ENCODE peak calls at places on chromosomes 7 and 10, in ten cellular contexts. F, Q, K, N, W, S, V, X, M and E are unnamed samples.

GRCh38 chr10:125538947-125539649 is 143.9 kb downstream of the TEX36 start:
- DNase-seq in X (no peak), N (no peak), S (no peak), K (no peak), M (peak), V (no peak), F (peak), Q (peak), W (no peak), E (no peak)

GRCh38 chr10:27464993-27465392 is 39.1 kb upstream of the RAB18 start:
- DNase-seq in M (no peak), X (no peak), K (no peak), Q (no peak), F (no peak), V (no peak), S (no peak), W (no peak), N (no peak), E (no peak)

GRCh38 chr7:128427289-128427891 is 17.6 kb upstream of the IMPDH1 start:
- DNase-seq in V (peak), N (no peak), Q (no peak), W (peak), X (no peak), K (no peak), M (no peak), S (peak), F (peak), E (peak)

GRCh38 chr7:74449809-74450397 is 3.8 kb upstream of the GTF2IRD1 start:
- DNase-seq in F (peak), V (peak), N (no peak), S (peak), M (peak), Q (peak), K (peak), X (peak), W (no peak), E (no peak)

GRCh38 chr7:147298611-147299043 is 1182.0 kb downstream of the CNTNAP2 start:
- DNase-seq in Q (no peak), F (peak), V (peak), S (peak), M (no peak), W (peak), K (no peak), N (no peak), X (no peak), E (no peak)

GRCh38 chr7:24978837-24979469 is 1.0 kb downstream of the OSBPL3 start:
- DNase-seq in X (no peak), F (no peak), S (no peak), W (peak), K (no peak), M (no peak), V (no peak), Q (no peak), N (no peak), E (peak)

GRCh38 chr10:85995791-85996190 is 370.8 kb downstream of the GRID1 start:
- DNase-seq in Q (no peak), S (peak), K (peak), W (peak), N (peak), X (no peak), M (no peak), V (no peak), F (peak), E (peak)

GRCh38 chr10:132545659-132546367 is 8.2 kb downstream of the INPP5A start:
- DNase-seq in X (no peak), N (no peak), M (no peak), K (no peak), S (no peak), V (no peak), F (no peak), W (no peak), Q (no peak), E (no peak)

GRCh38 chr10:99529483-99530107 is 3.1 kb upstream of the NKX2-3 start:
- DNase-seq in V (peak), X (no peak), W (peak), F (no peak), N (no peak), Q (no peak), K (no peak), M (no peak), S (no peak), E (no peak)

GRCh38 chr10:89567566-89568245 is 32.3 kb upstream of the SLC16A12 start:
- DNase-seq in K (no peak), F (no peak), M (no peak), X (no peak), W (no peak), Q (no peak), V (peak), N (no peak), S (no peak), E (no peak)

GRCh38 chr7:73647725-73648592 is 19.7 kb upstream of the VPS37D start:
- DNase-seq in N (no peak), F (peak), M (no peak), X (peak), S (no peak), V (no peak), K (no peak), Q (no peak), W (no peak), E (no peak)

GRCh38 chr7:26944486-26944885 is 80.1 kb upstream of the SKAP2 start:
- DNase-seq in S (peak), X (no peak), W (no peak), V (no peak), N (no peak), F (peak), M (no peak), Q (no peak), K (no peak), E (no peak)

GRCh38 chr10:23063387-23064287 is 31.7 kb upstream of the MSRB2 start:
- DNase-seq in Q (no peak), N (no peak), X (no peak), W (peak), S (no peak), M (no peak), K (no peak), V (no peak), F (no peak), E (no peak)

GRCh38 chr7:137755438-137755837 is 91.3 kb downstream of the DGKI start:
- DNase-seq in W (no peak), N (no peak), M (no peak), K (no peak), X (no peak), F (no peak), S (no peak), Q (no peak), V (no peak), E (no peak)

GRCh38 chr7:27150568-27151340 is 1.6 kb downstream of the HOXA3 start:
- DNase-seq in K (no peak), S (peak), Q (peak), N (no peak), W (peak), X (peak), F (peak), M (peak), V (peak), E (no peak)

GRCh38 chr10:130021373-130021950 is 57.4 kb upstream of the EBF3 start:
- DNase-seq in N (peak), K (no peak), F (no peak), W (peak), Q (no peak), V (peak), S (no peak), X (no peak), M (no peak), E (no peak)

GRCh38 chr7:114086491-114086905 is 167.7 kb upstream of the PPP1R3A start:
- DNase-seq in S (no peak), V (no peak), X (no peak), K (no peak), M (peak), F (peak), W (peak), N (no peak), Q (no peak), E (no peak)

GRCh38 chr10:127886371-127887051 is 6.2 kb downstream of the CLRN3 start:
- DNase-seq in S (no peak), M (no peak), W (no peak), N (no peak), X (no peak), K (no peak), F (no peak), V (no peak), Q (no peak), E (no peak)

GRCh38 chr10:68155615-68156205 is 46.4 kb downstream of the MYPN start:
- DNase-seq in F (no peak), Q (no peak), M (no peak), K (no peak), N (no peak), X (no peak), W (no peak), S (no peak), V (peak), E (no peak)

GRCh38 chr10:93068411-93069244 is 5.1 kb upstream of the CYP26A1 start:
- DNase-seq in F (peak), K (no peak), S (no peak), W (peak), Q (no peak), V (no peak), X (no peak), N (no peak), M (no peak), E (no peak)

GRCh38 chr10:109978481-109978880 is 29.3 kb upstream of the ADD3 start:
- DNase-seq in V (peak), X (peak), N (no peak), W (peak), M (peak), S (no peak), K (peak), F (no peak), Q (no peak), E (no peak)

GRCh38 chr10:86178401-86179142 is 188.0 kb downstream of the GRID1 start:
- DNase-seq in K (no peak), Q (no peak), S (peak), F (no peak), W (no peak), V (no peak), N (no peak), M (no peak), X (no peak), E (no peak)

GRCh38 chr10:88253622-88254021 is 329.5 kb downstream of the RNLS start:
- DNase-seq in S (no peak), X (no peak), N (no peak), W (no peak), Q (no peak), M (no peak), V (no peak), F (no peak), K (no peak), E (no peak)

GRCh38 chr7:98511175-98511574 is 105.9 kb upstream of the NPTX2 start:
- DNase-seq in W (no peak), Q (no peak), V (no peak), X (no peak), M (no peak), K (no peak), F (no peak), S (no peak), N (no peak), E (no peak)

GRCh38 chr10:132078746-132079345 is 13.1 kb downstream of the JAKMIP3 start:
- DNase-seq in K (peak), V (no peak), S (no peak), N (no peak), X (no peak), Q (peak), W (no peak), F (no peak), M (no peak), E (no peak)

GRCh38 chr7:2928256-2928612 is 84.1 kb upstream of the GNA12 start:
- DNase-seq in N (no peak), K (no peak), S (no peak), Q (no peak), X (no peak), F (no peak), V (no peak), M (no peak), W (no peak), E (no peak)

GRCh38 chr7:40147371-40148246 is 12.8 kb downstream of the SUGCT start:
- DNase-seq in M (no peak), F (no peak), W (peak), S (no peak), N (no peak), Q (no peak), V (no peak), X (no peak), K (no peak), E (no peak)

GRCh38 chr7:138097064-138097741 is 20.9 kb downstream of the AKR1D1 start:
- DNase-seq in X (no peak), W (peak), M (no peak), F (no peak), K (no peak), V (peak), N (no peak), S (no peak), Q (no peak), E (no peak)

GRCh38 chr10:5625992-5626777 is 40.2 kb downstream of the ASB13 start:
- DNase-seq in F (no peak), S (no peak), V (no peak), M (no peak), K (no peak), X (no peak), Q (no peak), W (no peak), N (no peak), E (no peak)

GRCh38 chr10:7378602-7379403 is 32.0 kb downstream of the SFMBT2 start:
- DNase-seq in F (no peak), W (no peak), M (no peak), V (no peak), K (no peak), X (no peak), S (no peak), Q (no peak), N (no peak), E (no peak)

GRCh38 chr10:80407836-80408197 is 534 bp upstream of the PRXL2A start:
- DNase-seq in S (peak), W (no peak), N (no peak), X (no peak), K (no peak), M (no peak), Q (no peak), V (no peak), F (peak), E (peak)